ENCODE peak calls at places on chromosome 21, in six cellular contexts. P is fibroblast of lung, U is astrocyte, G is mammary epithelial cell, R is PC-3, I is GM23338. W is an unnamed sample.

GRCh38 chr21:33855190-33855589 is 60.4 kb downstream of the ATP5PO start:
- DNase-seq in R (no peak), I (peak; percentile 58), U (no peak), P (no peak), G (no peak), W (peak; percentile 76)

GRCh38 chr21:14243461-14243860 is 27.5 kb downstream of the RBM11 start:
- DNase-seq in R (no peak), P (no peak), G (no peak), U (no peak), I (no peak), W (no peak)

GRCh38 chr21:28518620-28519019 is 474.1 kb downstream of the LTN1 start:
- DNase-seq in R (no peak), I (no peak), P (no peak), G (no peak), U (no peak), W (peak; percentile 42)

GRCh38 chr21:29979043-29979442 is 39.2 kb upstream of the GRIK1 start:
- DNase-seq in U (no peak), G (no peak), I (no peak), R (no peak), P (no peak), W (no peak)

GRCh38 chr21:32207096-32207716 is 71.6 kb downstream of the MIS18A start:
- DNase-seq in R (no peak), U (no peak), P (no peak), I (no peak), G (no peak), W (no peak)

GRCh38 chr21:39681845-39682244 is 63.1 kb upstream of the IGSF5 start:
- DNase-seq in U (peak; percentile 92), G (peak; percentile 66), I (no peak), R (no peak), P (peak; percentile 43), W (no peak)

GRCh38 chr21:34969431-34970036 is 79.6 kb downstream of the RUNX1 start:
- DNase-seq in I (no peak), G (no peak), U (no peak), R (no peak), P (peak; percentile 66), W (no peak)

GRCh38 chr21:33707846-33708245 is 65.5 kb downstream of the ITSN1 start:
- DNase-seq in P (no peak), U (no peak), R (no peak), I (no peak), G (no peak), W (no peak)

GRCh38 chr21:8988696-8989095 is 1532.7 kb upstream of the TPTE start:
- DNase-seq in G (no peak), U (peak; percentile 42), I (peak; percentile 81), P (no peak), R (no peak), W (peak; percentile 22)

GRCh38 chr21:17340081-17340480 is 172.8 kb upstream of the CXADR start:
- DNase-seq in I (no peak), U (no peak), R (no peak), P (no peak), G (peak; percentile 47), W (no peak)

GRCh38 chr21:30190554-30190953 is 23.9 kb upstream of the CLDN17 start:
- DNase-seq in I (no peak), U (no peak), R (no peak), P (no peak), G (no peak), W (no peak)

GRCh38 chr21:43937051-43937832 is 72.2 kb downstream of the AGPAT3 start:
- DNase-seq in R (no peak), I (no peak), G (no peak), U (no peak), P (no peak), W (no peak)

GRCh38 chr21:26686705-26687104 is 113.6 kb upstream of the CYYR1 start:
- DNase-seq in U (no peak), P (no peak), R (no peak), G (no peak), I (no peak), W (no peak)

GRCh38 chr21:26683996-26684395 is 110.9 kb upstream of the CYYR1 start:
- DNase-seq in G (no peak), I (no peak), U (no peak), P (no peak), R (peak; percentile 15), W (no peak)

GRCh38 chr21:26684866-26685265 is 111.8 kb upstream of the CYYR1 start:
- DNase-seq in I (no peak), U (no peak), R (peak; percentile 89), P (no peak), G (no peak), W (no peak)

DNA sequence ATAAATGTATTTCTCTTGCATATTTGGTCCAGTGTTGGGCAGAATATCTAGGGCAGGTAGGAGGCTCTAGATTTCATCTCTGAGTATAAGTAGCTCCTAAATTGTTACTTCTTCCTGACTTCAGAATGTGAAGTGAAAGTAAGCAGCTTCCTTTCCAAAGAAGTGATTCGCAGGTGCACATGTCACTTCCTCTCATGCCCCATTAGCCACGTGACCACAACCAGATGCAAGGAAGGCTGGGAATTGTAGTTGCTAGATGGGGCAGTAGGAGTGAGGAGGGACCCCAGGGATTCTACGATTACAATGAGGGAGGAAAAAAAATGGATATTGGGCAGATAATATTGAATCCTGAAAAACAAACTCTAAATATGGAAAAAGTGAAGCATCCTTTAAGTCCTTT is 113.2 kb upstream of the CYYR1 start:
- DNase-seq in R (peak; percentile 62), I (peak; percentile 80), U (no peak), P (peak; percentile 21), G (peak; percentile 48), W (peak; percentile 58)
- H3K4me3 ChIP-seq in R (no peak overlapping the region), I (no peak overlapping the region), U (no peak overlapping the region), P (no peak overlapping the region), G (no peak overlapping the region), W (no peak overlapping the region)

DNA sequence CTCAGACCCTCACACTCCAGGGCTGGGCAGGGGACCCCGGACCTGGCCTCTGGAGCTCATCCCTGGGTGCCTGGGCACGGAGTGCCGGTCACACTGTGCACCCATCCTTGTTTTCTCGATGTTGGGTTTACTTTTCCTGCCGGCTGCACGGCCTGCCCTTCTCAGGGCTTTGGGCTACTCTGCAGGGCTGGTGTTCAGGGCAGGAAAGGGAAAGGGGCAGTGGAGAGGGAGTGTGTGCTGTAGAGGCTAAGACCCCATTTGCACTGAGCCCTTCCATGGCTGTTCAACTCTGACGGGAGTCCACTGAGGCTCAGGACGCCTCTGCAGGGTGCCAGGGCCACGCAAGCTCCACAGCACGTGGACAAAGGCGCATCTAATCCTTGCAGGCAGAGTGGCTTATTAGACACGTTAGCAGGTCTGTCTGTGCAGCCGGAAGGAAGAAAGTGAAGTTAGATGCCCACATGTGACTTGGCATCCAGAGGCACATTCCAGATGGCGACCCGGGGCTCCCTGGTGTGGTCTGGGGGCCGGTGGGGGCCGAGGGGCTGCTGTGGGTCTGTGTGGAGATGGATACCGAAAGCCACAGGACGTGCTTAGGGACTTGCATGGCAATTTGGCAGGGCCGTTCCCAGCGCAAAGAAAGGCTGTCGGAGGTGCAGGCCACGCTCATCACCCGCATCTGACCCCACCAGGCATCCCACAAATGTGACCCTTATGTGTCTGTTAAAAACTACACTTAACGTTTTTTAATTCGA is 33.6 kb downstream of the COL18A1 start:
- DNase-seq in U (no peak), R (no peak), I (no peak), P (no peak), G (no peak), W (no peak)
- H3K4me2 ChIP-seq in U (peak overlapping the region; percentile 81), R (peak overlapping the region; percentile 81), I (no peak overlapping the region), P (peak overlapping the region; percentile 17), G (peak overlapping the region; percentile 70), W (no peak overlapping the region)

DNA sequence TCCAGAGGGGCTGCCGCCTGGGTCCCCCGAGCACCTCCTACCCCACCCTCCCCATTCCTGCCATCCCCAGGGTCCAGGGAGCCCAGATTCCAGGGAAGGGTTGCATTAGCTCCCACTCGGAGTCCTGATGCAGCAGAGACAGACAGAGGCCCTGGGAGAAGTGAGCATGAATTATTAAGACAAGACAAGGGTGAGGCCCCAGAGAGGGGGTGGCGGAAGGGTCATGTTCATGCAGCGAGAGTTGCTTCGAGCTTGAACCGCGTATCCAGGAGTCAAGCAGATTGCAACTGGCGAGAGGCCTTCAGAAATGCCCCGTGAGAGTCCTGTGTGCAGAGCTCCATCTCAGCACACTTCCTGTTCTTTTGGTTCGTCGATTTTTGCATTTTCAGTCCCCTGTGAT is 14.8 kb downstream of the PDE9A start:
- DNase-seq in U (no peak), R (no peak), G (no peak), P (no peak), I (no peak), W (no peak)
- H3K4me3 ChIP-seq in U (no peak overlapping the region), R (no peak overlapping the region), G (no peak overlapping the region), P (no peak overlapping the region), I (no peak overlapping the region), W (no peak overlapping the region)

GRCh38 chr21:36697473-36698159 is 1.3 kb upstream of the SIM2 start:
- DNase-seq in P (no peak), G (no peak), I (peak; percentile 77), R (no peak), U (no peak), W (no peak)

GRCh38 chr21:36696390-36696639 is 2.6 kb upstream of the SIM2 start:
- DNase-seq in I (peak; percentile 55), R (no peak), P (no peak), G (no peak), U (no peak), W (no peak)

GRCh38 chr21:36695671-36696389 is 3.1 kb upstream of the SIM2 start:
- DNase-seq in G (no peak), U (no peak), I (peak; percentile 87), R (no peak), P (no peak), W (no peak)

GRCh38 chr21:36698160-36699025 is 522 bp upstream of the SIM2 start:
- DNase-seq in I (peak; percentile 71), P (no peak), G (no peak), R (peak; percentile 73), U (no peak), W (no peak)

DNA sequence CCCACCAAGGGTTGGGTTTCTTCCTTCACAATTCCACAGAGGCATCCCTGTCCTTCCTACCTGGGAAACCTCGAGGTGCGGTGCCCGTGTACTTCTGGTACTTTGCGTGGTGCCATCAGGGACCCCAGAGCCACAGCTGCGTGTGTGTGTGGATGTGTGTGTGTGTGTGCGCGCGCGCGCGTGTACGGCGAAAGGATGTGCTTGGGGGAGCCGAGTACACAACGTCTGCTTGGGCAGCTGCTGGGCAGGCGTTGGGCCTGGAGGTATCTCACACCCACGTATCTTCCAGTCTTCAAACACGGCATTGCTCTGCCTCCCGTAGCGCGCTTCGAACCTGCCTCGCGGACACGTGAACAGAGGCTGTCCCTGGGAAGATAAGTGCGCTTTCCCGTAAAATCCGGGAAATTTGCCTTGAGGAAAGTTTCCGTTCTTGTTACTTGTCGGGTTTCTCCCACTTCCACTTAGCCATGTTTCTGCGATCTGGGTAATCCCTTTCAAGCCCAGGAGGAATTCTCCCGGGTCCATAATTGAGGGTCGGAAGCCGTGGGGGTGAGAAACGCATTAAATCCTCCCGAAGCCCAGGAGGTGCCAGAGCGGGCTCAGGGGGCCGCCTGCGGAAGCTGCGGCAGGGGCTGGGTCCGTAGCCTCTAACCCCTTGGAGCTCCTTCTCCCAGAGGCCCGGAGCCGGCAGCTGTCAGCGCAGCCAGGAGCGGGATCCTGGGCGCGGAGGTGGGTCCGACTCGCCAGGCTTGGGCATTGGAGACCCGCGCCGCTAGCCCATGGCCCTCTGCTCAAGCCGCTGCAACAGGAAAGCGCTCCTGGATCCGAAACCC is 2.1 kb upstream of the SIM2 start:
- DNase-seq in P (no peak), R (no peak), U (no peak), G (no peak), I (peak; percentile 61), W (no peak)
- H3K4me2 ChIP-seq in P (no peak overlapping the region), R (no peak overlapping the region), U (peak overlapping the region; percentile 78), G (no peak overlapping the region), I (peak overlapping the region; percentile 85), W (no peak overlapping the region)

GRCh38 chr21:36384885-36385232 is 333 bp upstream of the CHAF1B start:
- DNase-seq in G (no peak), R (no peak), U (no peak), I (no peak), P (no peak), W (no peak)
- H3K4me3 ChIP-seq in G (peak overlapping the region; percentile 60), R (peak overlapping the region; percentile 94), U (peak overlapping the region; percentile 78), I (peak overlapping the region; percentile 97), P (no peak overlapping the region), W (no peak overlapping the region)

GRCh38 chr21:36506482-36506881 is 26.6 kb upstream of the CLDN14 start:
- DNase-seq in I (no peak), R (no peak), U (no peak), G (no peak), P (no peak), W (no peak)
- H3K4me2 ChIP-seq in I (no peak overlapping the region), R (no peak overlapping the region), U (no peak overlapping the region), G (no peak overlapping the region), P (no peak overlapping the region), W (no peak overlapping the region)

W was measured in Karpas-422.